ENCODE peak calls at places on chromosomes 7 and 10, in five cellular contexts. F is HepG2, H is K562, Y is GM12878, E is upper lobe of left lung. A is an unnamed sample.

GRCh38 chr7:101911800-101912705 is 94.6 kb downstream of the CUX1 start:
- ATAC-seq in F (peak), H (peak), Y (no peak), E (peak), A (peak)

GRCh38 chr10:131426530-131426898 is 115.0 kb upstream of the TCERG1L start:
- ATAC-seq in F (peak), H (no peak), Y (no peak), E (no peak), A (no peak)

GRCh38 chr10:123772645-123773508 is 106.7 kb downstream of the GPR26 start:
- ATAC-seq in F (no peak), H (no peak), Y (no peak), E (no peak), A (no peak)

GRCh38 chr10:132208489-132209050 is 21.8 kb downstream of the DPYSL4 start:
- ATAC-seq in F (no peak), H (no peak), Y (no peak), E (no peak), A (no peak)

GRCh38 chr7:121385800-121386179 is 10.3 kb downstream of the FAM3C start:
- ATAC-seq in F (no peak), H (peak), Y (peak), E (peak), A (no peak)

GRCh38 chr10:83706952-83707582 is 432.2 kb upstream of the GHITM start:
- ATAC-seq in F (no peak), H (no peak), Y (no peak), E (no peak), A (no peak)

GRCh38 chr10:88670497-88670896 is 6.3 kb downstream of the LIPF start:
- ATAC-seq in F (no peak), H (no peak), Y (peak), E (no peak), A (no peak)

GRCh38 chr10:119655566-119656001 is 4.4 kb downstream of the BAG3 start:
- ATAC-seq in F (no peak), H (peak), Y (no peak), E (peak), A (peak)

GRCh38 chr7:80851896-80852476 is 66.9 kb downstream of the SEMA3C start:
- ATAC-seq in F (peak), H (no peak), Y (no peak), E (peak), A (no peak)

GRCh38 chr7:25456467-25457171 is 228.3 kb upstream of the NPVF start:
- ATAC-seq in F (no peak), H (no peak), Y (no peak), E (peak), A (peak)

GRCh38 chr7:142556745-142557144 is 192.5 kb upstream of the PRSS1 start:
- ATAC-seq in F (peak), H (peak), Y (peak), E (peak), A (peak)

GRCh38 chr10:32938554-32939061 is 19.4 kb downstream of the ITGB1 start:
- ATAC-seq in F (peak), H (peak), Y (peak), E (peak), A (peak)

GRCh38 chr7:150685219-150686029 is at the start of gene GIMAP2:
- ATAC-seq in F (peak), H (peak), Y (peak), E (peak), A (no peak)

GRCh38 chr7:107581387-107582013 is 1.5 kb downstream of the BCAP29 start:
- ATAC-seq in F (no peak), H (no peak), Y (no peak), E (no peak), A (no peak)

GRCh38 chr7:107579546-107579880 is 533 bp upstream of the BCAP29 start:
- ATAC-seq in F (peak), H (peak), Y (no peak), E (peak), A (peak)

GRCh38 chr7:107582906-107583305 is 2.9 kb downstream of the BCAP29 start:
- ATAC-seq in F (no peak), H (no peak), Y (no peak), E (no peak), A (no peak)

GRCh38 chr7:107580716-107581383 is 804 bp downstream of the BCAP29 start:
- ATAC-seq in F (no peak), H (no peak), Y (no peak), E (no peak), A (no peak)

DNA sequence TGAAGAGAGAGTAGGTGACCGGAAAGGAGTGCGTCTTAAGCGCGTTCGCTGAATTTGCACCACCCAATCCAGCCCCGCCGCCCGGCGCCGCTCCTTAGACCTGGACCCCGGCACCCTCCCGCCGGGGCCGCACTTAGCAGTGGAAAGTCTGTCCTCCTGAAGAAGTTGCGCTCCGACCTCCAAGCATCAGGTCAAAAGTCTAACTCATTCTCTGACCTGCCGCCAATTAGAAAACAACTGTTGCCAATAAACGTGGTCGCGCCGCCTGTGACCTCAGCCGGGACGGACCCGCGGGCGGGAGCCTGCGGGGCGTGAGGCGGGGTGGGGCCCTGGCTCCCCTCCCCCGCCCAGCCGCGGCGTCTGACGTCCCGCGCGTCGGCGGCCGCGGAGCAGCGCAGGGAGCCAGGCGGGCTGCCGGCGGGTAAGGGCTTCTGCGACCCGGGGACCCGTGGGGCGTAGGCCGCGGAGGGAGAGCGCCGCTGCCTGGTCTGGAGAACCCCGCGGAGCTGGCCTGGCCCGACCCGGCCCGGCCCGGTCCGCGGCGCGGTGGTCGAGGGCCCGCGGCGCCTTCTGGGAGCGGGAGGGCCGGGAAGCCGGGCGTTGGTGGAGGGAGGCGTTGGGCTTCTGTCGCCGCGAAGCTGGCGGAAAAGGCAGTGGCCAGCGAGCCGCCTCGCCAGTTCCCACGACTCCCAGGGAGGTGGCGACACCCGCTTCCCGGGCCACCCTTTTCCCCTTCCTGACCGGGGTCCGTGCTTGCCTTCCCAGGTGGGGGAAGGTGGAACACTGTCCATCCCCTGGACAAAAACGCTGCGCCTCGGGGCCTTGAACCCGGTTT is at the start of gene BCAP29:
- ATAC-seq in F (peak), H (peak), Y (peak), E (peak), A (peak)
- TF ChIP-seq EP300 in F (no peak), H (peak), Y (no peak), E (no peak), A (no peak)

GRCh38 chr7:112452102-112452888 is 2.0 kb downstream of the IFRD1 start:
- ATAC-seq in F (peak), H (peak), Y (peak), E (no peak), A (peak)
- TF ChIP-seq POLR2A in F (peak), H (no peak), Y (no peak), E (no peak), A (no peak)

DNA sequence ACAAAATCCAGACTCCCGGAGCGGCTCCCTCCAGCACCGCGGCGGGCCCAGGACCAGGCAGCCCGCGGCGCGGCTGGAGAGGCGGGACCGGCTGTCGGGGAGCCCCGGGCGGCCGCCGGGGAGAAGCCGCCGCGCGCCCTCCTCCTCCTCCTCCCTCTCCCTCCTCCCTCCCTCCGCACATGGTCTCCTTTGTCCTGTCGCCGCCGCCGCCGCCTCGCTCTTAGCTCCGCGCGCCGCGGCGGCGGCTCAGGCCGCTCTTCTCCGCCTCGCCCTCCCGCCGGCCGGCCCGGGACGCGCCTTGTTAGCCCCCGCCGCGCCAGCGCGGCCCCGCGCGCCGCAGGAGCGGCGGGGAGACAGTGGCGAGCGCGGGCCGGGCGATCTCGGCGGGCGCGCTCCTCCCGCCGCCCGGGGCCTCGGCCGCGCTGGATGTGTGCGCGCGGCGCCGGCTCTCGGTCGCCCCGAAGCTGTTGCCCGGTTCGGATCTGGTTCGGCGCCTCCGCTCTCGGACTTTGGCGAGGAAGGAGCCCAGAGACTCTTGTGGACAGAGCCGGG is 437.5 kb upstream of the GALNT17 start:
- ATAC-seq in F (peak), H (no peak), Y (peak), E (peak), A (peak)
- TF ChIP-seq POLR2AphosphoS5 in F (no peak), H (no peak), Y (no peak), E (no peak), A (no peak)

GRCh38 chr7:46253500-46253899 is 332.4 kb upstream of the IGFBP3 start:
- ATAC-seq in F (no peak), H (no peak), Y (no peak), E (no peak), A (no peak)

GRCh38 chr7:46259947-46260346 is 338.9 kb upstream of the IGFBP3 start:
- ATAC-seq in F (no peak), H (no peak), Y (no peak), E (peak), A (no peak)

GRCh38 chr7:46256870-46257528 is 335.9 kb upstream of the IGFBP3 start:
- ATAC-seq in F (no peak), H (no peak), Y (no peak), E (no peak), A (no peak)

GRCh38 chr7:46257766-46258448 is 336.8 kb upstream of the IGFBP3 start:
- ATAC-seq in F (no peak), H (no peak), Y (no peak), E (no peak), A (no peak)
- TF ChIP-seq EP300 in F (no peak), H (no peak), Y (no peak), E (no peak), A (no peak)

GRCh38 chr10:46560381-46560780 is 3.9 kb upstream of the GPRIN2 start:
- ATAC-seq in F (no peak), H (no peak), Y (no peak), E (no peak), A (no peak)

GRCh38 chr10:46558141-46558410 is 1.6 kb upstream of the GPRIN2 start:
- ATAC-seq in F (no peak), H (no peak), Y (no peak), E (no peak), A (no peak)

GRCh38 chr10:46559231-46559671 is 2.8 kb upstream of the GPRIN2 start:
- ATAC-seq in F (no peak), H (no peak), Y (no peak), E (no peak), A (no peak)

GRCh38 chr10:46558411-46559185 is 2.1 kb upstream of the GPRIN2 start:
- ATAC-seq in F (peak), H (no peak), Y (no peak), E (no peak), A (no peak)

GRCh38 chr10:46560952-46561351 is 4.5 kb upstream of the GPRIN2 start:
- ATAC-seq in F (no peak), H (no peak), Y (no peak), E (no peak), A (no peak)
- TF ChIP-seq POLR2A in F (no peak), H (no peak), Y (no peak), E (no peak), A (no peak)

A was measured in gastroesophageal sphincter.